ENCODE peak calls at places on chromosomes 2 and 18, in seven cellular contexts. K is dorsolateral prefrontal cortex; D is tibial artery; N is lower lobe of right lung; E is cardiac muscle cell; W is CD8-positive, alpha-beta memory T cell; Z is upper lobe of left lung. X is an unnamed sample.

GRCh38 chr2:217216316-217216715 is 356.5 kb upstream of the TNP1 start:
- DNase-seq in K (no peak), D (no peak), N (no peak), E (no peak), W (no peak), Z (no peak), X (no peak)

GRCh38 chr2:190094471-190094870 is 31.9 kb upstream of the MSTN start:
- DNase-seq in K (no peak), D (no peak), N (no peak), E (no peak), W (no peak), Z (no peak), X (no peak)

GRCh38 chr2:238441262-238442114 is 14.8 kb downstream of the ASB1 start:
- DNase-seq in K (no peak), D (no peak), N (no peak), E (peak), W (no peak), Z (no peak), X (no peak)

GRCh38 chr2:201852462-201852861 is 46.1 kb downstream of the CDK15 start:
- DNase-seq in K (no peak), D (no peak), N (no peak), E (no peak), W (no peak), Z (no peak), X (no peak)

GRCh38 chr2:83115155-83115554 is 1343.9 kb downstream of the SUCLG1 start:
- DNase-seq in K (no peak), D (no peak), N (no peak), E (no peak), W (no peak), Z (no peak), X (no peak)

GRCh38 chr2:85598594-85599340 is 3.2 kb downstream of the RNF181 start:
- DNase-seq in K (no peak), D (no peak), N (no peak), E (no peak), W (no peak), Z (no peak), X (no peak)

GRCh38 chr18:63336366-63337099 is 17.0 kb upstream of the BCL2 start:
- DNase-seq in K (no peak), D (no peak), N (no peak), E (peak), W (no peak), Z (no peak), X (no peak)

GRCh38 chr2:51995293-51995692 is 963.4 kb upstream of the NRXN1 start:
- DNase-seq in K (no peak), D (no peak), N (no peak), E (peak), W (no peak), Z (no peak), X (no peak)

GRCh38 chr2:102915128-102915527 is 153.3 kb downstream of the TMEM182 start:
- DNase-seq in K (no peak), D (no peak), N (no peak), E (peak), W (no peak), Z (no peak), X (no peak)

GRCh38 chr2:187614756-187615155 is 60.5 kb upstream of the TFPI start:
- DNase-seq in K (no peak), D (no peak), N (no peak), E (peak), W (no peak), Z (no peak), X (no peak)

GRCh38 chr18:27966872-27967271 is 210.1 kb downstream of the CDH2 start:
- DNase-seq in K (no peak), D (no peak), N (no peak), E (no peak), W (no peak), Z (no peak), X (no peak)

GRCh38 chr2:24412812-24413211 is 52.5 kb upstream of the ITSN2 start:
- DNase-seq in K (no peak), D (no peak), N (no peak), E (no peak), W (no peak), Z (no peak), X (no peak)
- H3K27ac ChIP-seq in K (no peak), D (no peak), N (no peak), E (no peak), W (no peak), Z (no peak), X (no peak)

DNA sequence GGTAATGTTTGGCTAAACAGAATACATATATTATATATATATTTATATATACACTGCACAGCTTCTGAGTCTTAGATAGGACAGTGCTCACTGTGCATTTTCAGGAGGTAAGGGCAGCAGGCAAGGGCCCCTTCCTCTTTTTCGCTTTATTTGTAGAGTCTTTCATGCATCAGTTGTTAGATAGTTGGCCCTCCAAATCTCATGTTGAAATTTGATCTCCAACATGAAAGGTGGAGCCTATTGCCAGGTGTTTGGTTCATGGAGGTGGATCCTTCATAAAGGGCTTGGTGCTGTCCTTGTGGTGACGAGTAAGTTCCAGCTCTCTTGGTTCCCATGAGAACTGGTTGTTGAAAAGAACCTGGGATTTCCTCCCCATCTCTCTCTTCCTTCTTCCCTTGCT is 48.1 kb downstream of the TSN start:
- DNase-seq in K (no peak), D (no peak), N (no peak), E (no peak), W (no peak), Z (no peak), X (no peak)
- H3K27ac ChIP-seq in K (no peak), D (no peak), N (no peak), E (no peak), W (no peak), Z (no peak), X (no peak)

GRCh38 chr2:105399207-105399861 is 483 bp upstream of the FHL2 start:
- DNase-seq in K (no peak), D (no peak), N (no peak), E (no peak), W (no peak), Z (no peak), X (no peak)
- H3K27ac ChIP-seq in K (peak), D (peak), N (peak), E (peak), W (no peak), Z (peak), X (peak)

GRCh38 chr2:23285076-23285795 is 99.7 kb upstream of the KLHL29 start:
- DNase-seq in K (no peak), D (no peak), N (no peak), E (no peak), W (no peak), Z (no peak), X (no peak)

GRCh38 chr2:23286031-23286764 is 98.8 kb upstream of the KLHL29 start:
- DNase-seq in K (no peak), D (no peak), N (no peak), E (no peak), W (no peak), Z (no peak), X (no peak)

GRCh38 chr2:23289671-23290070 is 95.3 kb upstream of the KLHL29 start:
- DNase-seq in K (no peak), D (no peak), N (no peak), E (no peak), W (no peak), Z (no peak), X (no peak)

GRCh38 chr2:23287250-23287704 is 97.7 kb upstream of the KLHL29 start:
- DNase-seq in K (no peak), D (no peak), N (no peak), E (peak), W (no peak), Z (no peak), X (peak)

DNA sequence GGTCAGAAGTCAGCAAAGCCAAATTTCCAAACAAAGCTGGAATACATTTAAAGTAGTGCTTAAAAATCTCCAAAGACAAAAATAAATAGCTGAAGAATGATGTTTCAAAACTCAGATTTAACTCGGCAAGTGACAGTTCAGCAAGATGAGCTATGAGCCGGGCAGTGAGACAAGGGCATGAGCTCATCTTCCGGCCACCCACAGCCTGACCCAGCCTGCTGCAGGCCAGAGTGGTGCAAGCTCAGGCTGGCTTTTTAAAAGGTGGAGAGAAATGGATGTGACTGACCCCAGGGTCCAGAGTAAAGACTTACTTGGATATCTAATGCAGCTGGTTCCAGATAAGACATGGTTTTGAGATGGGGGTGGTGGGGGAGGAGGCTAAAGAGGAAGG is 98.2 kb upstream of the KLHL29 start:
- DNase-seq in K (no peak), D (peak), N (no peak), E (peak), W (no peak), Z (no peak), X (peak)
- H3K27ac ChIP-seq in K (peak), D (peak), N (no peak), E (peak), W (no peak), Z (no peak), X (no peak)

DNA sequence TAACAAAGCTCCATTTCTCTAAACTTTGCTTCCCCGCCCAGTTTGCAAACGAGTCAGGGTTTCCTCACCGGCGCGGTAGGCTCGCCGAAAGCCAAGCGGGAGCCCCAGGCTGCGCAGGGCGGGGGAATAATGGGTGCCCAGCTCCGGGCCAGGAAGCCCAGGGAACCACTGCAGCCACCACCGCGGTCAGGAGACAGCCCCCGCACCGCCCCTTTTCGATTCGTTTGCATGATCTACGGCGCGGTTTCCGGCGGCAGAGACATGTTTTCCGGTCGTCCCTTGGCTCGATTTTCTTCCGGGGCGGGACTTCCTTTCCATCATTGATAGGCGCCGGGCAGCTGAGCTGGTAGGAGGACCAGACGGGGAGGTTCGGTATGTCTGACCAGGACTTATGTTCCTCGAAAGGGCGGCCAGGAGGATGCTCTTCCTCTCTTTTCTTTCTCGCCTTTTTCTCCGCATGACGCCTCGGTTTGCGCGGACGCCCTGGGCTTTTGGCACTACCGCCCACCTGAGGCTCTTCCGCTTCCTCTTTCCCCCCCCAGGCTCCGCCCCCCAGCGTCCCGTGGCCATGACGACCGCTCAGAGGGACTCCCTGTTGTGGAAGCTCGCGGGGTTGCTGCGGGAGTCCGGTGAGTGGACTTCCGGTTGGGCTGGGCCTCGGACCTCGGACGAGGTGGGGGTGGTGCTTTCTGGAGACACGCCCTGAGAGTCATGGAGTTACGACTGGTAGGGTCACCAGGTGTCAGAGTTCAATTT is at the start of gene STK11IP:
- DNase-seq in K (peak), D (peak), N (peak), E (peak), W (peak), Z (peak), X (peak)
- H3K27ac ChIP-seq in K (peak), D (peak), N (peak), E (peak), W (peak), Z (peak), X (peak)

DNA sequence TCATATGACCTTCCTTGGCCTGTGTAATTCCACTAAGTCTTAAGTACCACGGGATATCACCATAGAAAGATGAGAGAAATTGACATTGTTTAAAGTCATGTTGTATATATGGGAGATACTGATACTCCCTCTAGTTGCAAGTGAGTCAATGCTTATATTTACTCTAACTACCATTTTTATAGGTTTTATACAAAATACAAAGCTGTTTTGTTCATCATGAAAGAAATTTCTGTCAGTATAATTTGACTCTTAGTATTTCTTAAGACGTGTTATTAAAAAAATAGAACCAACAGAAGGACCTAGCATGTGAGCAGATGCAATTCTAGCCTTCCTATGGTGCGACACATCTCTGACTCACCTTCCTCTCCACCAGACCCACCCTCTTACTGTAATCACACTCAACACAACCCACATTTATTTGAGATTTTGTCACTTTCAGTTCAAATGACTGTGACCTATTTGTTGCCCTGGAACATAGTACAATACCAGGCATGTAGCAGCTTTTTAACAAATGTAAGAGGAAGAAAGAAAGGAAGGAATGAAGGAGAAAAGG is 453.1 kb downstream of the CMPK2 start:
- DNase-seq in K (no peak), D (no peak), N (no peak), E (no peak), W (no peak), Z (no peak), X (no peak)
- H3K27ac ChIP-seq in K (no peak), D (no peak), N (no peak), E (no peak), W (no peak), Z (no peak), X (no peak)

GRCh38 chr18:48902856-48903601 is 47.7 kb downstream of the SMAD7 start:
- DNase-seq in K (no peak), D (peak), N (no peak), E (peak), W (no peak), Z (no peak), X (peak)
- H3K27ac ChIP-seq in K (peak), D (peak), N (peak), E (no peak), W (no peak), Z (peak), X (peak)

GRCh38 chr2:37349376-37349775 is 4.9 kb downstream of the QPCT start:
- DNase-seq in K (no peak), D (no peak), N (no peak), E (no peak), W (no peak), Z (no peak), X (no peak)
- H3K27ac ChIP-seq in K (no peak), D (no peak), N (no peak), E (no peak), W (no peak), Z (no peak), X (no peak)

GRCh38 chr2:10864888-10865551 is 46.7 kb upstream of the KCNF1 start:
- DNase-seq in K (no peak), D (no peak), N (no peak), E (no peak), W (peak), Z (no peak), X (no peak)
- H3K27ac ChIP-seq in K (no peak), D (no peak), N (no peak), E (no peak), W (no peak), Z (no peak), X (peak)